ENCODE peak calls at places on chromosome 3, in nine cellular contexts. G, K, M, U, R, T, Y, P and E are unnamed samples.

GRCh38 chr3:95029644-95030043 is 966.8 kb downstream of the NSUN3 start:
- DNase-seq in U (no peak), M (no peak), P (no peak), Y (no peak), G (no peak), R (no peak), K (no peak), T (no peak), E (no peak)

GRCh38 chr3:190512666-190513065 is 1.2 kb upstream of the IL1RAP start:
- DNase-seq in P (no peak), U (no peak), K (no peak), G (no peak), T (no peak), Y (no peak), M (no peak), R (no peak), E (no peak)

GRCh38 chr3:169497567-169498257 is 165.8 kb downstream of the MECOM start:
- DNase-seq in M (no peak), T (peak; percentile 21), G (no peak), U (peak; percentile 21), P (no peak), Y (no peak), K (peak; percentile 94), R (peak; percentile 73), E (peak; percentile 73)

GRCh38 chr3:18580268-18580667 is 155.1 kb upstream of the SATB1 start:
- DNase-seq in K (no peak), Y (no peak), M (no peak), T (no peak), G (no peak), U (no peak), P (no peak), R (no peak), E (no peak)

GRCh38 chr3:153927107-153927506 is 194.1 kb upstream of the ARHGEF26 start:
- DNase-seq in P (peak; percentile 29), Y (no peak), M (no peak), T (peak; percentile 10), R (peak; percentile 85), U (peak; percentile 93), G (no peak), K (peak; percentile 50), E (peak; percentile 56)

GRCh38 chr3:109035082-109035481 is 81.4 kb upstream of the GUCA1C start:
- DNase-seq in M (no peak), K (no peak), T (no peak), G (no peak), U (no peak), Y (no peak), R (no peak), P (no peak), E (no peak)

GRCh38 chr3:193805448-193805847 is 212.4 kb downstream of the OPA1 start:
- DNase-seq in K (peak; percentile 68), M (peak; percentile 63), Y (peak; percentile 71), P (peak; percentile 92), G (peak; percentile 46), U (peak; percentile 68), R (peak; percentile 95), T (no peak), E (peak; percentile 97)

GRCh38 chr3:130627143-130627849 is 110.3 kb downstream of the COL6A6 start:
- DNase-seq in G (no peak), Y (no peak), P (no peak), K (no peak), T (no peak), M (no peak), U (no peak), R (no peak), E (no peak)

DNA sequence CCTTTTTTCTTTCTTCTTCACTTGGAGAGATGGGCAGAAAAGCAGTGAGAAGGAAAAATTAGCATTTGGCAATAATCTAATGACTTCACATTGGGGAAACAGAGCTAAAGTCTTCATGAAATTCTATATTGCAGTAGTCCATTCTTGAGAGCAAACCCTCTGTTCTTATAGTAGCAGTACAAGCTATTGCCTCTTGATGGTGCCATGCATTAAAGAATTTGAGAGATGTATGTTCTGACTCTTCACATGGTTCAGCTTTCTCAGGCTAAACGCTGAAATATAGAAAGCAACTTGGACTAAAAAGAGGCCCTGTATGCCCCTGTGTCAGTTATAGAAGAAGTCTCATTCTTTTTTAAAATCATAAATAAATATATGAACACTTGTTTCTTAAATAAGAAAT is 36.0 kb downstream of the PHLDB2 start:
- DNase-seq in G (no peak), P (peak; percentile 65), T (no peak), Y (no peak), R (peak; percentile 65), U (peak; percentile 87), K (peak; percentile 84), M (peak; percentile 16), E (peak; percentile 66)
- TF ChIP-seq CTCF in G (no peak), P (peak; percentile 67), T (peak; percentile 36), Y (no peak), R (peak; percentile 51), U (peak; percentile 31), K (peak; percentile 55), M (peak; percentile 28), E (peak; percentile 52)

DNA sequence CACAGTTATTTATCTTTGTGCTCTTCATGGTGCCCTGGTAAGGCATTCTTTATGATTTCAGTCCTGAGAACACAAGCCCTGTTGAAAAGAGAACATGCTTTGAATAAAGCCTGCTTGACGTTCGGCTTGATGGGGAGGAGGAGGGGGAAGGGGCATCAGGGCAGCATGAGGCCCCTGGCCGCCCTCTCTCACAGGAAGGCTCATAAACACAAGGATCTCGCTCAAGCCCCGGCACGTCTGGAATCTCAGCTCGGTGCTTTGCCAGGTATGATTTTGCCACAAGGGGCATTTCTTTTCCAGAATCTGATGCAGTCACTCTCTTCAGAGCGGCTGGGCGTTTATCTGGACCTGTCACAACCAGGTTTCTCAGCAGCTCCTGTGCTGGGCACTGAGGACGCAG is 129.4 kb downstream of the DNAJB8 start:
- DNase-seq in P (no peak), R (no peak), U (no peak), K (no peak), G (no peak), M (no peak), Y (no peak), T (no peak), E (no peak)
- TF ChIP-seq CTCF in P (no peak), R (no peak), U (no peak), K (no peak), G (no peak), M (no peak), Y (no peak), T (no peak), E (no peak)

GRCh38 chr3:113532698-113533533 is 561 bp downstream of the SIDT1 start:
- DNase-seq in K (peak; percentile 23), G (no peak), P (peak; percentile 31), Y (no peak), M (no peak), U (no peak), R (no peak), T (no peak), E (peak; percentile 3)
- TF ChIP-seq CTCF in K (no peak), G (no peak), P (no peak), Y (no peak), M (peak; percentile 5), U (peak; percentile 1), R (no peak), T (no peak), E (no peak)

GRCh38 chr3:8423307-8423706 is 78.3 kb upstream of the LMCD1 start:
- DNase-seq in P (no peak), T (no peak), R (no peak), M (no peak), U (no peak), G (no peak), Y (no peak), K (no peak), E (no peak)
- TF ChIP-seq CTCF in P (no peak), T (no peak), R (no peak), M (no peak), U (no peak), G (no peak), Y (no peak), K (no peak), E (no peak)